ENCODE peak calls at places on chromosomes 12 and 14, in four cellular contexts. W is colonic mucosa, O is transverse colon, A is left lung. C is an unnamed sample.
A peak's percentile ranks its signal among the peaks of the same experiment; 100 is the strongest.

GRCh38 chr12:128690641-128691040 is 133.1 kb downstream of the SLC15A4 start:
- DNase-seq in W (no peak), A (no peak), O (no peak), C (no peak)

GRCh38 chr14:50920482-50921225 is 23.6 kb downstream of the PYGL start:
- DNase-seq in A (no peak), O (no peak), W (no peak), C (no peak)

GRCh38 chr14:90960818-90961217 is 99.6 kb downstream of the RPS6KA5 start:
- DNase-seq in A (no peak), O (no peak), W (no peak), C (no peak)

GRCh38 chr14:79411403-79412174 is 799.7 kb downstream of the DIO2 start:
- DNase-seq in A (no peak), O (no peak), W (no peak), C (no peak)

GRCh38 chr12:51270067-51270846 is at the start of gene SMAGP:
- DNase-seq in O (peak; percentile 89), A (peak; percentile 82), W (peak; percentile 86), C (peak; percentile 62)

GRCh38 chr12:1117371-1117770 is 126.3 kb downstream of the ERC1 start:
- DNase-seq in W (no peak), O (no peak), A (no peak), C (no peak)

GRCh38 chr14:74630881-74631690 is 19.0 kb upstream of the LTBP2 start:
- DNase-seq in W (no peak), A (no peak), O (no peak), C (no peak)

GRCh38 chr12:104643921-104644669 is 187.3 kb downstream of the CHST11 start:
- DNase-seq in W (no peak), A (peak; percentile 70), O (peak; percentile 61), C (peak; percentile 31)

GRCh38 chr12:115375188-115375991 is 691.4 kb upstream of the TBX3 start:
- DNase-seq in O (no peak), W (no peak), A (no peak), C (no peak)

GRCh38 chr14:61469771-61470170 is 148.4 kb downstream of the PRKCH start:
- DNase-seq in O (no peak), W (peak; percentile 15), A (no peak), C (no peak)

GRCh38 chr12:78119351-78119918 is 288.7 kb downstream of the NAV3 start:
- DNase-seq in W (no peak), O (no peak), A (no peak), C (no peak)

GRCh38 chr14:94717808-94718207 is 52.1 kb downstream of the GSC start:
- DNase-seq in A (no peak), O (no peak), W (no peak), C (no peak)

GRCh38 chr12:130455161-130455560 is 117.5 kb downstream of the PIWIL1 start:
- DNase-seq in W (no peak), A (no peak), O (no peak), C (no peak)
- H3K9me3 ChIP-seq in W (no peaks in the 10 kb centered on the region), A (no peaks in the 10 kb centered on the region), O (no peaks in the 10 kb centered on the region), C (no peaks in the 10 kb centered on the region)

GRCh38 chr14:98564541-98564940 is 707.5 kb downstream of the BCL11B start:
- DNase-seq in W (no peak), A (no peak), O (no peak), C (no peak)

DNA sequence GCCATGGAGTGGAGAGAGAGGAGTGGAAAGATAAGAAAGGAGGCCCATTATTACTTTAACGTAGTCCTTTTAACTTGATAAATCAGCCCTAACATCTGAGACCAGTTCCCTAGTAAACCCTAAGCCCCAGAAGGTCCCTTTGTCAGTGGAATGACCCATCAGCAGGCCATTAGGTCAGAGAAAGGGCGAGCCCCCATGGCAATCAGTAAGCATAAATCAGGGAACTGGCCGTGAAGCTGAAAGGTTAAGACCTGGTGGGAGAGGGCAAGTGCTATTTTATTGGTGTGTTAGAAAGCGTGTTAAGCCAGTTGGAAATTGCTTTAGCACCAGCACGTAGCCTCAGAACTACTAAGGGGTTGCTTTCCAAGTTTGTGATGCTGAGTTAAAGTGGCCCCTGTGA is 708.0 kb downstream of the BCL11B start:
- DNase-seq in O (no peak), A (no peak), W (no peak), C (no peak)
- H3K9me3 ChIP-seq in O (no peaks in the 10 kb centered on the region), A (no peaks in the 10 kb centered on the region), W (no peaks in the 10 kb centered on the region), C (no peaks in the 10 kb centered on the region)

GRCh38 chr14:28344381-28344780 is 422.2 kb upstream of the FOXG1 start:
- DNase-seq in A (no peak), O (no peak), W (no peak), C (no peak)
- H3K9me3 ChIP-seq in A (no peaks in the 10 kb centered on the region), O (no peaks in the 10 kb centered on the region), W (no peaks in the 10 kb centered on the region), C (peaks cover 2% of the 10 kb centered on the region)

DNA sequence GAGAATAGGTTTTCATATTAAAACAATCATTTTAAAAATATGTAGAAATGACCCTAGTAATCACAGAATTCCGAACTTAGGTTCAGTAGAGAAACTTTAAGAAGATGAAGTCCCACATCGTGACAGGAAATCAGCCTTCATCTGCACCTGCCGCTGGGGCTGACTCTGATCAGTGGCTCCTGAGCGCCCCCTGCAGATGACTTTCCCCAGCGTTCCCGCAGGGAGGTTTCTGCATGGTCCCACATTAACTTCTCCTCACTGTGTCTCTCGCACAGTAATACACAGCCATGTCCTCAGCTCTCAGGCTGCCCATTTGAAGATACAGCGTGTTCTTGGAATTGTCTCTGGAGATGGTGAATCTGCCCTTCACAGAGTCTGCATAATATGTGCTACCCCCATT is 1131.1 kb downstream of the TMEM121 start:
- DNase-seq in O (peak; percentile 46), A (no peak), W (peak; percentile 31), C (no peak)
- H3K9me3 ChIP-seq in O (no peaks in the 10 kb centered on the region), A (no peaks in the 10 kb centered on the region), W (no peaks in the 10 kb centered on the region), C (no peaks in the 10 kb centered on the region)

GRCh38 chr12:66119229-66119869 is 11.2 kb downstream of the LLPH start:
- DNase-seq in W (no peak), A (no peak), O (no peak), C (no peak)
- H3K9me3 ChIP-seq in W (no peaks in the 10 kb centered on the region), A (no peaks in the 10 kb centered on the region), O (no peaks in the 10 kb centered on the region), C (no peaks in the 10 kb centered on the region)

DNA sequence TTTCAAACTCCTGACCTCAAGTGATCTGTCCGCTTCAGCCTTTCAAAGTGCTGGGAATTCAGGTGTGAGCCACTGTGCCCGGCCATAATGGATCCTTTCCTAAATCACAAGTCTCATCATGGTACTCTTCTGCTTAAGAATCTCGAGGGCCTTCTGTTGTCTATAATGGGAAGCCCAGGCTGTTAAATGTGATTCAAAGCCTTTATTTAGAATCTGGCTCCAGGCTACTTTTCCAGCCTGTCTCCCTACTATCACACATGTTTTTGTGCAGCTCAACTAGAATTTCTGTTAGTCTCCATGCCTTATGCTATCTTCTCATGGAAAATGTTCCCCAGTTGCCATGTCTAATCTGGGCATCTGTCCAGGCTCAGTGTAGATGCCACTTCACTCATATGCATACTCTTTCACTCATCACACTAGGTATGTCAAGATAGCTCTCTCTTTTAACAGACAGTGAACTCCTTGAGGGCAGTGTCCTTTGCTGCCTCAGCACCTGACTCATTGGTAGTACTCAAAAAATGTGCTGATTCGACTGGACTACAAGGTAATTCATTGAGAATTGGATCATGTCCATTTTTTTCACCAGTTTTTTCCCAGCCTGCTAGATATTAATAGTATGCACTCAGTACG is 145.3 kb downstream of the TTLL5 start:
- DNase-seq in A (no peak), W (no peak), O (no peak), C (no peak)
- H3K9me3 ChIP-seq in A (no peaks in the 10 kb centered on the region), W (no peaks in the 10 kb centered on the region), O (no peaks in the 10 kb centered on the region), C (no peaks in the 10 kb centered on the region)

C was measured in left ventricle myocardium inferior.